ENCODE peak calls at places on chromosome 3, in five cellular contexts. U is IMR-90, S is cardiac muscle cell, B is left lung, O is gastrocnemius medialis. H is an unnamed sample.

GRCh38 chr3:157282261-157283191 is 122.6 kb upstream of the CCNL1 start:
- DNase-seq in U (peak; percentile 93), S (no peak), B (no peak), O (peak; percentile 26), H (no peak)

GRCh38 chr3:142947799-142948575 is 15.5 kb downstream of the PAQR9 start:
- DNase-seq in U (peak; percentile 6), S (no peak), B (no peak), O (no peak), H (no peak)

GRCh38 chr3:15839568-15839967 is 41.8 kb upstream of the ANKRD28 start:
- DNase-seq in U (no peak), S (no peak), B (no peak), O (no peak), H (no peak)

GRCh38 chr3:5426094-5426883 is 238.8 kb downstream of the EDEM1 start:
- DNase-seq in U (peak; percentile 22), S (peak; percentile 93), B (peak; percentile 81), O (peak; percentile 28), H (peak; percentile 74)

GRCh38 chr3:24674261-24674660 is 179.6 kb upstream of the THRB start:
- DNase-seq in U (no peak), S (no peak), B (no peak), O (no peak), H (no peak)

GRCh38 chr3:11587766-11588165 is 55.9 kb downstream of the VGLL4 start:
- DNase-seq in U (no peak), S (no peak), B (no peak), O (no peak), H (no peak)

GRCh38 chr3:128382221-128382807 is 84.4 kb downstream of the DNAJB8 start:
- DNase-seq in U (no peak), S (no peak), B (no peak), O (peak; percentile 63), H (no peak)

GRCh38 chr3:9782777-9783176 is 9.5 kb downstream of the TADA3 start:
- DNase-seq in U (no peak), S (no peak), B (no peak), O (no peak), H (no peak)

GRCh38 chr3:64267774-64268604 is 42.7 kb upstream of the PRICKLE2 start:
- DNase-seq in U (peak; percentile 68), S (peak; percentile 79), B (peak; percentile 63), O (peak; percentile 40), H (peak; percentile 45)

GRCh38 chr3:122679467-122680291 is 960 bp upstream of the PARP14 start:
- DNase-seq in U (peak; percentile 27), S (no peak), B (peak; percentile 39), O (no peak), H (no peak)

GRCh38 chr3:147419062-147419701 is 10.0 kb downstream of the ZIC1 start:
- DNase-seq in U (peak; percentile 15), S (peak; percentile 85), B (no peak), O (peak; percentile 72), H (no peak)

GRCh38 chr3:112984485-112984884 is 6.3 kb upstream of the GTPBP8 start:
- DNase-seq in U (peak; percentile 12), S (peak; percentile 30), B (no peak), O (peak; percentile 34), H (no peak)

GRCh38 chr3:196513697-196514349 is 1.3 kb downstream of the SMCO1 start:
- DNase-seq in U (peak; percentile 64), S (no peak), B (no peak), O (no peak), H (no peak)

GRCh38 chr3:47594792-47595191 is 16.1 kb upstream of the CSPG5 start:
- DNase-seq in U (no peak), S (no peak), B (no peak), O (no peak), H (no peak)

GRCh38 chr3:157122116-157122515 is 37.8 kb downstream of the CCNL1 start:
- DNase-seq in U (peak; percentile 99), S (no peak), B (no peak), O (no peak), H (no peak)

GRCh38 chr3:119924111-119925094 is 142.5 kb downstream of the NR1I2 start:
- DNase-seq in U (no peak), S (no peak), B (no peak), O (no peak), H (no peak)

GRCh38 chr3:34067442-34068130 is 269.2 kb downstream of the PDCD6IP start:
- DNase-seq in U (no peak), S (no peak), B (no peak), O (no peak), H (no peak)

GRCh38 chr3:89107461-89108035 is at the start of gene EPHA3:
- DNase-seq in U (peak; percentile 58), S (peak; percentile 84), B (peak; percentile 69), O (peak; percentile 15), H (peak; percentile 14)

GRCh38 chr3:49883992-49884391 is 14.3 kb upstream of the CAMKV start:
- DNase-seq in U (no peak), S (no peak), B (no peak), O (no peak), H (no peak)

GRCh38 chr3:30629736-30630135 is 23.3 kb downstream of the TGFBR2 start:
- DNase-seq in U (no peak), S (no peak), B (no peak), O (no peak), H (no peak)

GRCh38 chr3:168467085-168467714 is 371.5 kb upstream of the GOLIM4 start:
- DNase-seq in U (peak; percentile 55), S (peak; percentile 44), B (no peak), O (no peak), H (no peak)

GRCh38 chr3:2851835-2852234 is 258.3 kb downstream of the IL5RA start:
- DNase-seq in U (no peak), S (no peak), B (no peak), O (no peak), H (no peak)

GRCh38 chr3:49465269-49466034 is 4.6 kb upstream of the DAG1 start:
- DNase-seq in U (no peak), S (no peak), B (peak; percentile 60), O (no peak), H (no peak)

GRCh38 chr3:37537914-37538691 is 323.6 kb upstream of the CTDSPL start:
- DNase-seq in U (no peak), S (peak; percentile 14), B (no peak), O (no peak), H (no peak)

GRCh38 chr3:37542286-37542685 is 319.4 kb upstream of the CTDSPL start:
- DNase-seq in U (no peak), S (no peak), B (no peak), O (no peak), H (no peak)

GRCh38 chr3:37542772-37543449 is 318.8 kb upstream of the CTDSPL start:
- DNase-seq in U (no peak), S (no peak), B (no peak), O (no peak), H (no peak)

GRCh38 chr3:37543692-37544091 is 318.0 kb upstream of the CTDSPL start:
- DNase-seq in U (no peak), S (no peak), B (no peak), O (peak; percentile 31), H (no peak)

GRCh38 chr3:37540786-37541185 is 320.9 kb upstream of the CTDSPL start:
- DNase-seq in U (no peak), S (no peak), B (no peak), O (peak; percentile 74), H (no peak)
- TF ChIP-seq CTCF in U (no peak), S (no peak), B (no peak), O (no peak), H (no peak)

DNA sequence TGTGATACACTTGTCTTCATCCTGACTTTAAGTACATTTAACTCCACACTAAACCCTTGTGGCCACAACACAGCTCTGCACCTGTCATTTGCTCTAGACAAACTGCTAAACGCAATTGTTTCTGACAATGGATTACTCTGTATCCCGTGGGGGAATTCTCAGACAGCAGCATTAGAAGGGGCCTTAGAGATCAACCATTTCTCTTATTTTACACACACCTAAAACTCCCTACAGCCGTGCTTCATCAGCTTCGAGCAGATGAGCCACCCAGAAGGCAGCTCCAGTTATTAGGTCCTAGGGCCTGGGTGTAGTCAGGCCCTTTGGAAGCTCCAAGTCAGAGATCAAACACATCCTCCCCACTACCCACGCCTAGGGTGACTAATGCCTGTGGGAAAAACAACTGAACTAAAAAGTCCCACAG is 1.3 kb upstream of the IL12A start:
- DNase-seq in U (peak; percentile 74), S (peak; percentile 11), B (no peak), O (no peak), H (no peak)
- TF ChIP-seq CTCF in U (peak; percentile 21), S (peak; percentile 12), B (no peak), O (no peak), H (peak; percentile 30)

GRCh38 chr3:118850687-118851086 is 184.0 kb downstream of the IGSF11 start:
- DNase-seq in U (no peak), S (no peak), B (no peak), O (no peak), H (no peak)
- TF ChIP-seq CTCF in U (no peak), S (no peak), B (no peak), O (no peak), H (no peak)

DNA sequence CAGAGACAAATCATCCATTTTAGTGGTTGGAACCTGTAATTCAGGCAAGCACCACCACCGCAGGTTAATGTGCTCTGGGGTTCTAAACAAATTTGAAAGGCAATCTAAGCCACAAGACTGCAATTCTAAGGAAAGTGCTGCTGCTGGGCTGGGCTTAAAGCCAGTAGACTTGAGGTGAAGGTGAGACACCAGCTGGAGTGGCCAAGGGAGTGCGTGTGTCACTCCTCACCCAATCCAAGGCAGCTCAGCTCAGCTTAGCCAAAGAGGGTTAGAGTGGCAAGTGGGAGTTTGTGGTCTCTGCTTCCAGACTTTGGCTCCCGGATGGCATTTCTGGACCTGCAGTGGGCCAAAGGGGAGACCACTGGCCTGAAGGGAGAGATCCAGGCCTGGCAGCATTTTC is 1655.6 kb downstream of the SI start:
- DNase-seq in U (no peak), S (no peak), B (no peak), O (no peak), H (no peak)
- TF ChIP-seq CTCF in U (no peak), S (no peak), B (no peak), O (no peak), H (no peak)